ENCODE peak calls at places on chromosomes 4 and X, in five cellular contexts. D is hepatocyte, P is GM23248, M is A673, W is HCT116. J is an unnamed sample.

GRCh38 chrX:119015407-119016242 is 41.2 kb downstream of the LONRF3 start:
- DNase-seq in M (no peak), D (peak; percentile 21), P (peak; percentile 87), W (peak; percentile 35), J (peak; percentile 70)

GRCh38 chr4:27096142-27096824 is 235.6 kb downstream of the STIM2 start:
- DNase-seq in M (no peak), W (no peak), D (no peak), P (peak; percentile 17), J (no peak)

GRCh38 chrX:109925656-109926055 is 77.3 kb upstream of the TMEM164 start:
- DNase-seq in P (no peak), W (no peak), M (no peak), D (no peak), J (no peak)

GRCh38 chr4:169103966-169104412 is 93.9 kb upstream of the CBR4 start:
- DNase-seq in W (no peak), P (no peak), M (no peak), D (no peak), J (no peak)

GRCh38 chrX:149495573-149496071 is 9.5 kb downstream of the IDS start:
- DNase-seq in W (peak; percentile 59), M (peak; percentile 4), D (peak; percentile 58), P (peak; percentile 89), J (peak; percentile 56)

GRCh38 chrX:78514852-78515251 is 144.3 kb downstream of the RTL3 start:
- DNase-seq in W (no peak), M (no peak), D (peak; percentile 6), P (no peak), J (peak; percentile 12)

GRCh38 chrX:114842181-114842580 is 175.2 kb downstream of the IL13RA2 start:
- DNase-seq in M (no peak), P (peak; percentile 38), W (no peak), D (no peak), J (no peak)

GRCh38 chr4:164501074-164501473 is 252.9 kb upstream of the SMIM31 start:
- DNase-seq in W (no peak), M (no peak), D (no peak), P (peak; percentile 0), J (no peak)

GRCh38 chr4:74056858-74057562 is 18.5 kb upstream of the CXCL3 start:
- DNase-seq in W (peak; percentile 68), P (peak; percentile 91), M (peak; percentile 45), D (no peak), J (peak; percentile 97)

GRCh38 chr4:41661447-41662076 is 87.0 kb downstream of the PHOX2B start:
- DNase-seq in W (peak; percentile 31), D (peak; percentile 73), P (peak; percentile 62), M (peak; percentile 63), J (peak; percentile 65)

GRCh38 chr4:146638801-146639351 is at the start of gene POU4F2:
- DNase-seq in W (no peak), D (peak; percentile 27), P (peak; percentile 52), M (peak; percentile 85), J (peak; percentile 20)

GRCh38 chrX:33741807-33742206 is 390.3 kb downstream of the FAM47A start:
- DNase-seq in P (no peak), D (peak; percentile 8), W (no peak), M (peak; percentile 0), J (no peak)

GRCh38 chr4:39786838-39787237 is 88.9 kb downstream of the UBE2K start:
- DNase-seq in W (no peak), M (no peak), P (no peak), D (no peak), J (no peak)

GRCh38 chr4:67452100-67452887 is 93.0 kb downstream of the CENPC start:
- DNase-seq in M (peak; percentile 2), W (no peak), P (peak; percentile 6), D (no peak), J (peak; percentile 51)

GRCh38 chrX:15579778-15580747 is 20.7 kb downstream of the ACE2 start:
- DNase-seq in W (no peak), M (no peak), D (peak; percentile 65), P (no peak), J (peak; percentile 6)

GRCh38 chr4:111798840-111799239 is 346.4 kb upstream of the FAM241A start:
- DNase-seq in D (no peak), W (no peak), M (peak; percentile 35), P (peak; percentile 3), J (no peak)

GRCh38 chrX:109847257-109848187 is 114.5 kb upstream of the ACSL4 start:
- DNase-seq in P (peak; percentile 83), D (peak; percentile 35), W (no peak), M (no peak), J (peak; percentile 90)

GRCh38 chrX:141314441-141314840 is 72.1 kb upstream of the SPANXC start:
- DNase-seq in W (no peak), D (no peak), P (no peak), M (no peak), J (peak; percentile 37)

GRCh38 chr4:16083217-16084191 is at the start of gene PROM1:
- DNase-seq in P (peak; percentile 16), M (peak; percentile 28), D (peak; percentile 57), W (peak; percentile 37), J (no peak)

GRCh38 chrX:155068165-155068564 is 2.8 kb downstream of the CMC4 start:
- DNase-seq in M (no peak), P (peak; percentile 80), D (no peak), W (no peak), J (peak; percentile 64)

GRCh38 chrX:84469226-84469625 is 33.0 kb downstream of the HDX start:
- DNase-seq in P (peak; percentile 4), M (no peak), W (no peak), D (peak; percentile 26), J (peak; percentile 54)

GRCh38 chr4:3517731-3518510 is 14.3 kb downstream of the LRPAP1 start:
- DNase-seq in D (no peak), W (no peak), P (no peak), M (no peak), J (no peak)

GRCh38 chrX:49071877-49072711 is 1.7 kb downstream of the PRAF2 start:
- DNase-seq in M (no peak), P (peak; percentile 48), D (peak; percentile 10), W (no peak), J (peak; percentile 79)

DNA sequence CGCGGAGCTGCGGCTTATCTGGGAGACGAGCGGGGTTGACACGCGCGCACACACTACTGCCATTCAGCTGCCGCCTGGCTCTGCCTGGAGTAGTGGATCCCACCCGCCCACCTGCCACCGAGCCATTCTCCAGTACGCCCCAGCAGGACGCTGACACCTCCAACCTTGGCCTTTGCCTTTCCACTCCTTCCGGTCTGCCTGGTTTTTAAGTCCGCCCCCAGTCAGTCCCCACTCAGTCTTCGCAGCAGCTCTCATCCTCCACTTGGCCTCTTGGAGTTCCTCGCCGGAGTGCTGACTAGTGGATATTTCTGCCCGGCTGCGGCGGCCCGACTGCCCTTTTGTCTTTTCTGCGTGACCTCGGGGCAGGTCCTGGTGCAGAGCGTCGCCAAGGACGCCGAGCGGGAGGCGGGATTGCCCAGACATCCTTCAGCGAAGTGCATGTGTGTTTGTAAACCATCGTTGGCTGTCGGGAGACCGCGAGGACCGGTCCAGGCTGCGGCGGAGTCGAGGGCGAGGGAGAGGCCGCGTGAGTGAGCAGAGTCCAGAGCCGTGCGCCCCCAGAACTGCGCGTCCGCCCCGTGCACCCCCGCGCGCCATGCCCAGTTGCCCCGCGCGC is 1.1 kb downstream of the SLIT2 start:
- DNase-seq in W (no peak), P (peak; percentile 67), M (peak; percentile 28), D (peak; percentile 37), J (peak; percentile 54)
- TF ChIP-seq EZH2 in W (no peak), P (no peak), M (no peak), D (no peak), J (no peak)

DNA sequence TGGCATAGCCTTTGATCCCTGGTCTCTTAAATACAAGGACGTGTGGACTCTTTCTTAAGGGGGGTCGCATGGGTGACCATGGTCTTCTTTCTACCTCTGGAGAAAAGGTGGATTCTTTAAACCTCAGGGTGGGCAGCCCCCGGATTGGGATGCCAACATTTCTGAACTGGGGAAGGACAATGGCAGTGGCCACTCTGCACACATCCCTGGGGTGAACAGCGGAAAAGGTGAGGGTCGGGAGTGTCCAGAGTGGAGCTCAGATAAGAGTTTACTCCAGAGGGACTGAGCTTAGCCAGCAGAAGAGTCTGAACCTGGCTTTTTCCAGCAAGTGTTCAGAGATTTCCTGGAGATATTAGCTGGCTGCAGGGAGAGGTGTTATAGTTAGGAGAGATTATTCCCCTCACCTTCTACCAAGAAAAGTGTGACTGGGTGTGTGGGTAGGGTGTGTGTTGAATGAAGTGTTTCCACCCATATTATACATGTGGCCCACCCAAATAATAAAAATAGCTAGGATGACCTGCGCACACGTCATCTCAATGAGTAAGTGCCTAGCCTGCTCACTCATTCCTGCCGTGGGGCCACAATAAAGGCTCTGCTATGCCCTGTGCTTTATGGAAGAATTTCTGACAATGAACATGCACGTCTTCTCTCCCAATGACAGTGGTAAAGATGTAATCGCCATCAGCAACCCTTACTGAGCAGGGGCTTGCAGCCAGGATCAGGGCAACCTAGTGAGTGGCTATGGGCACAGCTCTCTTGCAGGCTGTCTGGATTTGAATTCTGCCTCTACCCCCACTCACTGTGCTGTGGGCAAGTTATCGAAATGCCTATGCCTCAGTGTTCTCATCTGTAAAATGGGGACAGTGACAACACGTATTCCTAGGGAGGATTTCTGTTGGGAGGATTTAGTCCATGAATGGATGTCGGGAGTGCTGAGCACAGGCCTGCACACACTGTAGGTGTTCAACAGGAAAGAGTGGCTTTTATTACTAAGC is 76.6 kb downstream of the SLC2A9 start:
- DNase-seq in W (no peak), M (no peak), P (peak; percentile 43), D (no peak), J (no peak)
- TF ChIP-seq EZH2 in W (no peak), M (no peak), P (no peak), D (no peak), J (no peak)

DNA sequence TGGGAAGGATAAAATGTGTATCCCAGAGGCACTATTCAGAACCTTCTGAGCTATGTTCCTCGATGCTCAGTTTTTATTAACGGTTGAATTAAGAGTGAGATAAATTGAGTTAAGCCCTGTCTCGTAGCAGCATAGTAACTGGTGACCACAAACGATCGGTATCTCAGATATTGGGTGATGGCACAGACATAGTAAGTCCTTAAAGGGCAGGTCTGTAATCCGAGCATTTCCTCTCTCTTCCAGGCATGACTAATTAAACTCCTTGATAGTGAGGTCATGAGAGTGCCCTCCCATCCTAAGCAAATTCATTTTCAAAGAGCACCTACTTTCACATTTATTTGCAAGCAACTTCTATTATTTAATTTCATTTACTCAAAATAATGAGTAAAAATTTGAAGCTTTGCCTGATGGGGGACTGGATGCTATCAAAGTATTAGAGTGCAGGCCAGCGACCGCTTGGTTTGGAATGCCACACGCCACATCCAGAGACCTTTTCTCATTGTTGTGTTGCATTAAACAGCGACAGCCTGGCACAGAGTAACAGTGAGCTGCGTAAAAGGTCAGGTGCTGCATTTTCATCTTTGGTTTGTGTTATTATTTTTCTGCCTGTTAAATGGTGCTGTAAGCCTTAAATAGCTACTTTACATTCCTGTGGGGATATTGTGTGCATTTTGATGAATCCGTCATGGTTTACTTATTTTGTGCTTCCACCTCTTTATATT is 101.9 kb downstream of the PCDH7 start:
- DNase-seq in D (no peak), M (peak; percentile 72), W (peak; percentile 94), P (peak; percentile 17), J (peak; percentile 96)
- TF ChIP-seq EZH2 in D (no peak), M (no peak), W (no peak), P (no peak), J (no peak)

GRCh38 chr4:5892321-5893012 is 419 bp downstream of the CRMP1 start:
- DNase-seq in D (no peak), W (no peak), P (no peak), M (no peak), J (no peak)

GRCh38 chr4:5888706-5889696 is 3.9 kb downstream of the CRMP1 start:
- DNase-seq in M (no peak), W (no peak), P (no peak), D (peak; percentile 18), J (no peak)

GRCh38 chr4:5888222-5888701 is 4.6 kb downstream of the CRMP1 start:
- DNase-seq in M (peak; percentile 75), W (no peak), D (peak; percentile 68), P (no peak), J (peak; percentile 32)

GRCh38 chr4:5891563-5892320 is 1.1 kb downstream of the CRMP1 start:
- DNase-seq in W (no peak), D (no peak), P (no peak), M (no peak), J (no peak)

GRCh38 chr4:5890063-5890727 is 2.7 kb downstream of the CRMP1 start:
- DNase-seq in W (no peak), D (peak; percentile 65), P (no peak), M (peak; percentile 89), J (peak; percentile 11)
- TF ChIP-seq EZH2 in W (no peak), D (peak; percentile 25), P (no peak), M (no peak), J (peak; percentile 61)

J was measured in fibroblast of lung.